ENCODE peak calls at places on chromosomes 1 and 21, in five cellular contexts. One of them, this sample, is unnamed.

GRCh38 chr1:56409112-56409691 is 170.2 kb downstream of the PLPP3 start:
- DNase-seq in HEK293T: peak
- DNase-seq in A549: no peak
- DNase-seq in HepG2: peak
- DNase-seq in IMR-90: no peak
- DNase-seq in this sample: peak

GRCh38 chr1:156262461-156263287 is 14.8 kb upstream of the PAQR6 start:
- DNase-seq in HEK293T: no peak
- DNase-seq in A549: no peak
- DNase-seq in HepG2: no peak
- DNase-seq in IMR-90: peak
- DNase-seq in this sample: no peak

GRCh38 chr1:30476476-30476875 is 246.9 kb downstream of the MATN1 start:
- DNase-seq in HEK293T: no peak
- DNase-seq in A549: no peak
- DNase-seq in HepG2: no peak
- DNase-seq in IMR-90: no peak
- DNase-seq in this sample: no peak

GRCh38 chr1:244761279-244761678 is 74.2 kb upstream of the COX20 start:
- DNase-seq in HEK293T: no peak
- DNase-seq in A549: no peak
- DNase-seq in HepG2: no peak
- DNase-seq in IMR-90: no peak
- DNase-seq in this sample: peak

GRCh38 chr1:224558904-224559303 is 57.2 kb upstream of the CNIH3 start:
- DNase-seq in HEK293T: no peak
- DNase-seq in A549: no peak
- DNase-seq in HepG2: no peak
- DNase-seq in IMR-90: no peak
- DNase-seq in this sample: no peak

GRCh38 chr21:33266050-33266783 is at the start of gene IL10RB:
- DNase-seq in HEK293T: peak
- DNase-seq in A549: peak
- DNase-seq in HepG2: peak
- DNase-seq in IMR-90: peak
- DNase-seq in this sample: peak

GRCh38 chr21:16534408-16535099 is 804.8 kb downstream of the USP25 start:
- DNase-seq in HEK293T: peak
- DNase-seq in A549: peak
- DNase-seq in HepG2: no peak
- DNase-seq in IMR-90: peak
- DNase-seq in this sample: no peak

GRCh38 chr1:165376041-165376810 is 19.7 kb upstream of the LMX1A start:
- DNase-seq in HEK293T: peak
- DNase-seq in A549: no peak
- DNase-seq in HepG2: no peak
- DNase-seq in IMR-90: peak
- DNase-seq in this sample: peak

GRCh38 chr21:45457832-45458172 is 52.8 kb downstream of the COL18A1 start:
- DNase-seq in HEK293T: no peak
- DNase-seq in A549: no peak
- DNase-seq in HepG2: no peak
- DNase-seq in IMR-90: no peak
- DNase-seq in this sample: no peak

GRCh38 chr1:117607471-117607870 is 1.6 kb downstream of the TENT5C start:
- DNase-seq in HEK293T: no peak
- DNase-seq in A549: no peak
- DNase-seq in HepG2: no peak
- DNase-seq in IMR-90: no peak
- DNase-seq in this sample: no peak

GRCh38 chr1:87833158-87833557 is 504.5 kb downstream of the LMO4 start:
- DNase-seq in HEK293T: no peak
- DNase-seq in A549: no peak
- DNase-seq in HepG2: no peak
- DNase-seq in IMR-90: peak
- DNase-seq in this sample: no peak

GRCh38 chr1:199405634-199406196 is 621.8 kb upstream of the NR5A2 start:
- DNase-seq in HEK293T: no peak
- DNase-seq in A549: no peak
- DNase-seq in HepG2: no peak
- DNase-seq in IMR-90: no peak
- DNase-seq in this sample: no peak

GRCh38 chr1:41507152-41507720 is 22.8 kb upstream of the EDN2 start:
- DNase-seq in HEK293T: no peak
- DNase-seq in A549: no peak
- DNase-seq in HepG2: no peak
- DNase-seq in IMR-90: no peak
- DNase-seq in this sample: no peak

GRCh38 chr21:46356494-46357334 is 32.8 kb downstream of the PCNT start:
- DNase-seq in HEK293T: no peak
- DNase-seq in A549: no peak
- DNase-seq in HepG2: no peak
- DNase-seq in IMR-90: no peak
- DNase-seq in this sample: no peak

GRCh38 chr21:42417533-42417932 is 13.8 kb downstream of the UBASH3A start:
- DNase-seq in HEK293T: no peak
- DNase-seq in A549: no peak
- DNase-seq in HepG2: no peak
- DNase-seq in IMR-90: no peak
- DNase-seq in this sample: no peak

GRCh38 chr1:175188936-175189335 is 3.6 kb downstream of the KIAA0040 start:
- DNase-seq in HEK293T: no peak
- DNase-seq in A549: no peak
- DNase-seq in HepG2: no peak
- DNase-seq in IMR-90: no peak
- DNase-seq in this sample: no peak

GRCh38 chr1:9095818-9096217 is 26.4 kb upstream of the SLC2A5 start:
- DNase-seq in HEK293T: no peak
- DNase-seq in A549: no peak
- DNase-seq in HepG2: no peak
- DNase-seq in IMR-90: no peak
- DNase-seq in this sample: no peak

GRCh38 chr1:234656070-234656875 is 46.3 kb upstream of the IRF2BP2 start:
- DNase-seq in HEK293T: no peak
- DNase-seq in A549: no peak
- DNase-seq in HepG2: no peak
- DNase-seq in IMR-90: peak
- DNase-seq in this sample: no peak

GRCh38 chr1:172533511-172534116 is 664 bp downstream of the SUCO start:
- DNase-seq in HEK293T: peak
- DNase-seq in A549: peak
- DNase-seq in HepG2: peak
- DNase-seq in IMR-90: peak
- DNase-seq in this sample: peak

GRCh38 chr21:14403681-14404318 is 20.9 kb upstream of the HSPA13 start:
- DNase-seq in HEK293T: peak
- DNase-seq in A549: peak
- DNase-seq in HepG2: peak
- DNase-seq in IMR-90: peak
- DNase-seq in this sample: peak

GRCh38 chr1:58620926-58621325 is 43.9 kb upstream of the TACSTD2 start:
- DNase-seq in HEK293T: no peak
- DNase-seq in A549: peak
- DNase-seq in HepG2: no peak
- DNase-seq in IMR-90: no peak
- DNase-seq in this sample: no peak

GRCh38 chr1:81113688-81114087 is 687.0 kb upstream of the ADGRL2 start:
- DNase-seq in HEK293T: no peak
- DNase-seq in A549: no peak
- DNase-seq in HepG2: no peak
- DNase-seq in IMR-90: peak
- DNase-seq in this sample: no peak

GRCh38 chr1:220426989-220427388 is 100.9 kb upstream of the MARK1 start:
- DNase-seq in HEK293T: no peak
- DNase-seq in A549: no peak
- DNase-seq in HepG2: no peak
- DNase-seq in IMR-90: no peak
- DNase-seq in this sample: no peak

GRCh38 chr1:24074817-24075725 is 36.9 kb downstream of the MYOM3 start:
- DNase-seq in HEK293T: no peak
- DNase-seq in A549: no peak
- DNase-seq in HepG2: no peak
- DNase-seq in IMR-90: no peak
- DNase-seq in this sample: no peak

GRCh38 chr1:24082372-24082771 is 29.6 kb downstream of the MYOM3 start:
- DNase-seq in HEK293T: no peak
- DNase-seq in A549: no peak
- DNase-seq in HepG2: no peak
- DNase-seq in IMR-90: no peak
- DNase-seq in this sample: no peak

GRCh38 chr21:44899768-44900558 is 20.7 kb downstream of the ITGB2 start:
- DNase-seq in HEK293T: no peak
- DNase-seq in A549: no peak
- DNase-seq in HepG2: no peak
- DNase-seq in IMR-90: no peak
- DNase-seq in this sample: no peak

DNA sequence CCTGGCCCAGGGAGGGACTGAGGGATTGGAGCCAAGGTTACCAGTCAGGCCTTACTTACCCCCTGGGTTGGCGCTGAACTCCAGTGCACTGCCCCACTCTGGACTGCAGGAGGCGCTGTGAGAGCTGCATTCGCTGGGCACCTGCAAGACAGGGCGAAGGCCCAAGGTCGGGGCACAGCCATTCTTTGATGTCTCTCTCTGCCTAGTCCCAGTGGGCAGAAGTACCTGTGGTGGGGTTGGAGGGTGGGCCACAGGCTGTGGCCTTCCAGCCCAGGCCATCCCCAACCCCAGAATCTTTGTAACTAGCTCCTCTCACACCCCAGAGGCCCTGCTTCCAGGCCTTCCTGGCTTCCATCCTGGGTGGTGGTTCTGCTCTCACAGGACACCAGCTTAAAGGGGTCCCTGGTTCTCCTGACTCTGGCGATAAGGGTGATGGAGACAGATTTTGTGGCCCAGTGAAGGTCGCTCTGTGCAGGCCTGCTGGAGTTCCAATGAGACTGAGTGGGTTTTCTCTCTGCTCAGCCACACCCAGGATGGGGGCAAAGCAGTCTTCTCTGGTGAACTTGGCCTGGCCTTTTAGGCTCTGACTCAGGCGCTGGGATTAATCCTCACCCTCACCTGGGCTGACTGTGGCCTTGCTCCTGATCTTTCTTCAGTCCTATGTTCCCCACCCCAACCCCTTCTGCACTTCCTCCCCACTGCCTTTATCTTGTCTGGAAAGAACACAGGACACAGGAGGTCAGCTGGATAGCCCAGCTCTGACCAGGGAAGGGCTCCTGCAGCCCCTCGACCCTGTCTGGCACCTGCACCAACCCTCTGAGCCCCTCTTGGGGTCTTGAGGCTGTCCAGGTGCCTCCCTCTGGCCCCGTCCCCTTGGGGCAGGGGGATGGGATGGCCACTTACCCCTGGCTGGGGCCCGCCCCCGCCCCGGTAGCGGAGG is 954 bp downstream of the MYOG start:
- DNase-seq in HEK293T: peak
- DNase-seq in A549: peak
- DNase-seq in HepG2: peak
- DNase-seq in IMR-90: no peak
- DNase-seq in this sample: peak
- TF ChIP-seq BHLHE40 in HEK293T: no peak
- TF ChIP-seq BHLHE40 in A549: no peak
- TF ChIP-seq BHLHE40 in HepG2: no peak
- TF ChIP-seq BHLHE40 in IMR-90: no peak
- TF ChIP-seq BHLHE40 in this sample: no peak

GRCh38 chr1:14263207-14263606 is 335.3 kb upstream of the KAZN start:
- DNase-seq in HEK293T: no peak
- DNase-seq in A549: no peak
- DNase-seq in HepG2: no peak
- DNase-seq in IMR-90: no peak
- DNase-seq in this sample: no peak

GRCh38 chr1:14262582-14262981 is 335.9 kb upstream of the KAZN start:
- DNase-seq in HEK293T: peak
- DNase-seq in A549: no peak
- DNase-seq in HepG2: no peak
- DNase-seq in IMR-90: no peak
- DNase-seq in this sample: peak

GRCh38 chr1:14263671-14264070 is 334.8 kb upstream of the KAZN start:
- DNase-seq in HEK293T: no peak
- DNase-seq in A549: no peak
- DNase-seq in HepG2: no peak
- DNase-seq in IMR-90: no peak
- DNase-seq in this sample: no peak

GRCh38 chr1:14267991-14268390 is 330.5 kb upstream of the KAZN start:
- DNase-seq in HEK293T: no peak
- DNase-seq in A549: no peak
- DNase-seq in HepG2: no peak
- DNase-seq in IMR-90: no peak
- DNase-seq in this sample: no peak

DNA sequence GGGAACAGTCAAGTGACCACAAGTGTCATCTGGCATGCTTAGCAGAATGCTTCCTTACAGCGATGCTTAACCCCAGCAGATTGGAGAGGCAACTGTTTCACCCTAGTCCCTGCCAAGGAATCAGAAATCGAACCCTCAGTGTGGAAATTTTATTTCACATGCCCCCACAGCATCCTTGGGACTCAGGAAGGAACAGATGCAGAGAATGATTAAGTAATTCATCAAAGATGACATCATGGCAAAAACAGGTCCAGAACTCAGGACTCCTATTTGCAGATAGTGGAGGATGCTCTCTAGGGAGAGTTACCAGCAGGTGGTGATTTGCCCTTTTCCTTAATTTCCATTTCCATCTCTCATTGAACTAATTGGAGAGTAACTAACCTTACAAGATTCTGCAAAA is 333.0 kb upstream of the KAZN start:
- DNase-seq in HEK293T: no peak
- DNase-seq in A549: no peak
- DNase-seq in HepG2: no peak
- DNase-seq in IMR-90: no peak
- DNase-seq in this sample: no peak
- TF ChIP-seq BHLHE40 in HEK293T: no peak
- TF ChIP-seq BHLHE40 in A549: no peak
- TF ChIP-seq BHLHE40 in HepG2: no peak
- TF ChIP-seq BHLHE40 in IMR-90: no peak
- TF ChIP-seq BHLHE40 in this sample: no peak

GRCh38 chr1:248753715-248754280 is 1.8 kb downstream of the LYPD8 start:
- DNase-seq in HEK293T: no peak
- DNase-seq in A549: no peak
- DNase-seq in HepG2: no peak
- DNase-seq in IMR-90: no peak
- DNase-seq in this sample: no peak
- TF ChIP-seq BHLHE40 in HEK293T: no peak
- TF ChIP-seq BHLHE40 in A549: no peak
- TF ChIP-seq BHLHE40 in HepG2: no peak
- TF ChIP-seq BHLHE40 in IMR-90: no peak
- TF ChIP-seq BHLHE40 in this sample: no peak

DNA sequence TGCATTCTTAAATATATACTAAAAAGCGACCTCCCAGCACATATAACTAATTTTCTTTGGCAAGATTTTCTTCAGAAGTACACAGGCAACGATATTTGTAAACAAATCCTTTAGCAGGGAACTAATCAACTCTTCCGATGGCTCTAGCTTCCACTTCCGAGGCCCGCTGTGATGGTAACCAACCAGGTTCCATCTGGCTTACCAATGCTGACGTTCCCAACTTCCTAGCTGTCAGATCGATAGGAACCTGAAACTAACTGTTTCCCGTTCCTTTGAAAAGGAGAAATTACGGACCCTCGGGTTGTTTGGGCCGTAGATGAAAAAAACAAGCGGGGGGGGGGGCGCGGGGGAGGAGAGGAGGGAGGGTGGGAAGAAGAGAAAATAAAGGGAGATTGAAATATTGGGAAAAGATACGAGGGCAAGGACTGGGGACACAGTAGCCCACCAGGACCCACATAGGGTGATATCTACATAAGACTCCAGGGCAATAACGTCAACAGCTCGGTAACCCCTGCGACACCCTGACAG is 513 bp downstream of the GTF2B start:
- DNase-seq in HEK293T: peak
- DNase-seq in A549: no peak
- DNase-seq in HepG2: peak
- DNase-seq in IMR-90: peak
- DNase-seq in this sample: no peak
- TF ChIP-seq BHLHE40 in HEK293T: no peak
- TF ChIP-seq BHLHE40 in A549: no peak
- TF ChIP-seq BHLHE40 in HepG2: no peak
- TF ChIP-seq BHLHE40 in IMR-90: no peak
- TF ChIP-seq BHLHE40 in this sample: no peak

This sample was measured in K562.